ENCODE peak calls at places on chromosomes 1 and 21, in six cellular contexts. One of them, this sample, is unnamed. For H3K4me1 and H3K27me3, the result is how much of the 10 kb centered on the place peaks cover.

GRCh38 chr1:19665456-19666138 is 922 bp downstream of the HTR6 start:
- DNase-seq in lung: no peak
- DNase-seq in hepatocyte: no peak
- DNase-seq in heart right ventricle: no peak
- DNase-seq in neural progenitor cell: peak
- DNase-seq in suprapubic skin: no peak
- DNase-seq in this sample: no peak

GRCh38 chr1:107244734-107245495 is 104.1 kb downstream of the NTNG1 start:
- DNase-seq in lung: no peak
- DNase-seq in hepatocyte: no peak
- DNase-seq in heart right ventricle: no peak
- DNase-seq in neural progenitor cell: no peak
- DNase-seq in suprapubic skin: no peak
- DNase-seq in this sample: no peak

GRCh38 chr1:115428262-115428661 is 90.2 kb upstream of the NGF start:
- DNase-seq in lung: no peak
- DNase-seq in hepatocyte: no peak
- DNase-seq in heart right ventricle: no peak
- DNase-seq in neural progenitor cell: no peak
- DNase-seq in suprapubic skin: no peak
- DNase-seq in this sample: no peak

GRCh38 chr1:62321438-62321837 is 2.2 kb upstream of the KANK4 start:
- DNase-seq in lung: no peak
- DNase-seq in hepatocyte: peak
- DNase-seq in heart right ventricle: no peak
- DNase-seq in neural progenitor cell: no peak
- DNase-seq in suprapubic skin: no peak
- DNase-seq in this sample: no peak

GRCh38 chr1:227774721-227775665 is 39.8 kb downstream of the SNAP47 start:
- DNase-seq in lung: no peak
- DNase-seq in hepatocyte: no peak
- DNase-seq in heart right ventricle: no peak
- DNase-seq in neural progenitor cell: no peak
- DNase-seq in suprapubic skin: no peak
- DNase-seq in this sample: no peak

GRCh38 chr21:32073593-32073992 is 200.8 kb downstream of the HUNK start:
- DNase-seq in lung: no peak
- DNase-seq in hepatocyte: no peak
- DNase-seq in heart right ventricle: no peak
- DNase-seq in neural progenitor cell: no peak
- DNase-seq in suprapubic skin: no peak
- DNase-seq in this sample: no peak

GRCh38 chr1:220278991-220279390 is 6.7 kb upstream of the RAB3GAP2 start:
- DNase-seq in lung: no peak
- DNase-seq in hepatocyte: no peak
- DNase-seq in heart right ventricle: no peak
- DNase-seq in neural progenitor cell: no peak
- DNase-seq in suprapubic skin: no peak
- DNase-seq in this sample: no peak

GRCh38 chr1:155286544-155286943 is 9.3 kb downstream of the HCN3 start:
- DNase-seq in lung: no peak
- DNase-seq in hepatocyte: no peak
- DNase-seq in heart right ventricle: no peak
- DNase-seq in neural progenitor cell: no peak
- DNase-seq in suprapubic skin: no peak
- DNase-seq in this sample: no peak

GRCh38 chr1:164659621-164660414 is 100.8 kb downstream of the PBX1 start:
- DNase-seq in lung: peak
- DNase-seq in hepatocyte: peak
- DNase-seq in heart right ventricle: no peak
- DNase-seq in neural progenitor cell: no peak
- DNase-seq in suprapubic skin: no peak
- DNase-seq in this sample: no peak

GRCh38 chr1:104092698-104093097 is 343.0 kb downstream of the AMY1C start:
- DNase-seq in lung: no peak
- DNase-seq in hepatocyte: no peak
- DNase-seq in heart right ventricle: no peak
- DNase-seq in neural progenitor cell: no peak
- DNase-seq in suprapubic skin: no peak
- DNase-seq in this sample: no peak

GRCh38 chr1:218588555-218589172 is 243.5 kb downstream of the TGFB2 start:
- DNase-seq in lung: no peak
- DNase-seq in hepatocyte: no peak
- DNase-seq in heart right ventricle: no peak
- DNase-seq in neural progenitor cell: no peak
- DNase-seq in suprapubic skin: no peak
- DNase-seq in this sample: no peak

GRCh38 chr1:15153842-15154479 is 414 bp downstream of the TMEM51 start:
- DNase-seq in lung: peak
- DNase-seq in hepatocyte: peak
- DNase-seq in heart right ventricle: peak
- DNase-seq in neural progenitor cell: peak
- DNase-seq in suprapubic skin: no peak
- DNase-seq in this sample: no peak

GRCh38 chr1:216742625-216743024 is 19.4 kb upstream of the ESRRG start:
- DNase-seq in lung: no peak
- DNase-seq in hepatocyte: no peak
- DNase-seq in heart right ventricle: no peak
- DNase-seq in neural progenitor cell: peak
- DNase-seq in suprapubic skin: no peak
- DNase-seq in this sample: no peak

GRCh38 chr1:18480315-18481189 is at the start of gene KLHDC7A:
- DNase-seq in lung: peak
- DNase-seq in hepatocyte: peak
- DNase-seq in heart right ventricle: no peak
- DNase-seq in neural progenitor cell: peak
- DNase-seq in suprapubic skin: peak
- DNase-seq in this sample: no peak

GRCh38 chr1:66563094-66563800 is 29.3 kb downstream of the SGIP1 start:
- DNase-seq in lung: no peak
- DNase-seq in hepatocyte: peak
- DNase-seq in heart right ventricle: peak
- DNase-seq in neural progenitor cell: no peak
- DNase-seq in suprapubic skin: no peak
- DNase-seq in this sample: no peak

GRCh38 chr1:179926494-179927205 is 28.0 kb upstream of the CEP350 start:
- DNase-seq in lung: no peak
- DNase-seq in hepatocyte: peak
- DNase-seq in heart right ventricle: no peak
- DNase-seq in neural progenitor cell: no peak
- DNase-seq in suprapubic skin: no peak
- DNase-seq in this sample: no peak

GRCh38 chr1:11335417-11336070 is 62.5 kb downstream of the UBIAD1 start:
- DNase-seq in lung: no peak
- DNase-seq in hepatocyte: no peak
- DNase-seq in heart right ventricle: no peak
- DNase-seq in neural progenitor cell: no peak
- DNase-seq in suprapubic skin: no peak
- DNase-seq in this sample: no peak

GRCh38 chr1:111488669-111489068 is 14.8 kb downstream of the ADORA3 start:
- DNase-seq in lung: no peak
- DNase-seq in hepatocyte: no peak
- DNase-seq in heart right ventricle: no peak
- DNase-seq in neural progenitor cell: no peak
- DNase-seq in suprapubic skin: no peak
- DNase-seq in this sample: no peak

DNA sequence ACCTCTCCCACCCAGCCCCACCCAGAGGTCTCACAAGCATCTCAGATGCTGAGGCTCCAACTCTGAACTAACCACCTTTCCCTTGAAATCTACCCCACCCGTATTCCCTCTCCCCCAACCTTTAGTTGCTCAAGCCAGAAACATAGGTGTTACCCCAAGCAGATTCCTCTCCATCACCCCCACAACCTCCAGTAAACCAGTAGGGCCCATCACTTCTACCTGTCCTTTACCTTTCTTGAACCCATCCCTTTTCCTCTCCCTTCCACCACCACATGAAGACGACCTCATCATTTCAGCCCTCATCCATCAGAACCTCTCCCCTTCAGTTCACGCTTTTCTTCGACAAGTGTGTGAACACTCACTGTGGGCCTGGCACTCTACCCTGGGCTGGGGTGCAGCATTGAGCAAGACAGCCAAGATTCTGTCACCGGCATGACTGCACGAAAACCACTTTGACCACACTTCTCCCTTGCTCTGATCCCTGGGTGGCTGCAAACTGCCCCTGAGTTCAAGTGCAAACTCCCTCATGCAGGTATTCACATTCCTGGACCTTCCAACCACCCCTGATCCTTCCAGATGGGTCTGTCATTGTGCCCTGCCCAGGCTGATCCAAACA is 65.5 kb upstream of the LAPTM5 start:
- DNase-seq in lung: no peak
- DNase-seq in hepatocyte: no peak
- DNase-seq in heart right ventricle: no peak
- DNase-seq in neural progenitor cell: no peak
- DNase-seq in suprapubic skin: no peak
- DNase-seq in this sample: no peak
- H3K4me3 ChIP-seq in lung: no peak
- H3K4me3 ChIP-seq in hepatocyte: no peak
- H3K4me3 ChIP-seq in heart right ventricle: no peak
- H3K4me3 ChIP-seq in neural progenitor cell: no peak
- H3K4me3 ChIP-seq in suprapubic skin: no peak
- H3K4me3 ChIP-seq in this sample: no peak

GRCh38 chr1:24763671-24764070 is 18.4 kb downstream of the CLIC4 start:
- DNase-seq in lung: no peak
- DNase-seq in hepatocyte: no peak
- DNase-seq in heart right ventricle: no peak
- DNase-seq in neural progenitor cell: no peak
- DNase-seq in suprapubic skin: no peak
- DNase-seq in this sample: no peak

GRCh38 chr1:24764439-24764838 is 19.2 kb downstream of the CLIC4 start:
- DNase-seq in lung: no peak
- DNase-seq in hepatocyte: no peak
- DNase-seq in heart right ventricle: no peak
- DNase-seq in neural progenitor cell: no peak
- DNase-seq in suprapubic skin: no peak
- DNase-seq in this sample: no peak

GRCh38 chr1:24767351-24767750 is 22.1 kb downstream of the CLIC4 start:
- DNase-seq in lung: no peak
- DNase-seq in hepatocyte: peak
- DNase-seq in heart right ventricle: no peak
- DNase-seq in neural progenitor cell: no peak
- DNase-seq in suprapubic skin: no peak
- DNase-seq in this sample: no peak

GRCh38 chr1:24765308-24765988 is 20.2 kb downstream of the CLIC4 start:
- DNase-seq in lung: no peak
- DNase-seq in hepatocyte: no peak
- DNase-seq in heart right ventricle: no peak
- DNase-seq in neural progenitor cell: no peak
- DNase-seq in suprapubic skin: no peak
- DNase-seq in this sample: no peak

DNA sequence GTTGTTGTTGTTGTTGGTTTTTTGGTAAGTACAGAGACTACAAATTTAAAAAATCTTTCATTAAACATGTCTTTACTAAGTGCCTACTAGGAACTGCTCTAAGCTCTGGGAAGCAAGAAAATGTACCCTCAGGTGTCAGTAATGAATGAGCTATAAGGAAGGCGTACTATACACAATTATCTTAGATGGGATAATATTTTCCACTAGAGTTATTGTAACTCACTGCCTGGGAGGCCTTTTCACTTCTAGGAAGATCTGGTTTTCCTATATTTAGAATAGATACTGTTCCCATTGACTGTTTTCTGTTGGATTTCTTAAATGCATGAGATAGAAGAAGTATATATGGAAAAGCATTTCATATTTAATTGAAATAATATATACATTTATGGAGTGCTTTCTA is 19.6 kb downstream of the CLIC4 start:
- DNase-seq in lung: no peak
- DNase-seq in hepatocyte: no peak
- DNase-seq in heart right ventricle: no peak
- DNase-seq in neural progenitor cell: no peak
- DNase-seq in suprapubic skin: no peak
- DNase-seq in this sample: no peak
- H3K4me1 ChIP-seq in lung: under half
- H3K4me1 ChIP-seq in hepatocyte: under half
- H3K4me1 ChIP-seq in heart right ventricle: half or more
- H3K4me1 ChIP-seq in neural progenitor cell: under half
- H3K4me1 ChIP-seq in suprapubic skin: under half
- H3K4me1 ChIP-seq in this sample: under half

GRCh38 chr1:156437054-156437453 is 63.5 kb downstream of the MEF2D start:
- DNase-seq in lung: no peak
- DNase-seq in hepatocyte: no peak
- DNase-seq in heart right ventricle: no peak
- DNase-seq in neural progenitor cell: no peak
- DNase-seq in suprapubic skin: no peak
- DNase-seq in this sample: no peak
- H3K27me3 ChIP-seq in lung: under half
- H3K27me3 ChIP-seq in hepatocyte: half or more
- H3K27me3 ChIP-seq in heart right ventricle: half or more
- H3K27me3 ChIP-seq in neural progenitor cell: half or more
- H3K27me3 ChIP-seq in suprapubic skin: half or more
- H3K27me3 ChIP-seq in this sample: half or more

GRCh38 chr1:71784989-71785388 is 497.4 kb downstream of the NEGR1 start:
- DNase-seq in lung: no peak
- DNase-seq in hepatocyte: no peak
- DNase-seq in heart right ventricle: no peak
- DNase-seq in neural progenitor cell: no peak
- DNase-seq in suprapubic skin: no peak
- DNase-seq in this sample: no peak

GRCh38 chr1:71785470-71785869 is 496.9 kb downstream of the NEGR1 start:
- DNase-seq in lung: no peak
- DNase-seq in hepatocyte: peak
- DNase-seq in heart right ventricle: no peak
- DNase-seq in neural progenitor cell: no peak
- DNase-seq in suprapubic skin: no peak
- DNase-seq in this sample: no peak

GRCh38 chr1:71786218-71786617 is 496.1 kb downstream of the NEGR1 start:
- DNase-seq in lung: no peak
- DNase-seq in hepatocyte: no peak
- DNase-seq in heart right ventricle: no peak
- DNase-seq in neural progenitor cell: no peak
- DNase-seq in suprapubic skin: no peak
- DNase-seq in this sample: no peak

GRCh38 chr1:71787699-71788098 is 494.6 kb downstream of the NEGR1 start:
- DNase-seq in lung: no peak
- DNase-seq in hepatocyte: no peak
- DNase-seq in heart right ventricle: no peak
- DNase-seq in neural progenitor cell: no peak
- DNase-seq in suprapubic skin: no peak
- DNase-seq in this sample: no peak

DNA sequence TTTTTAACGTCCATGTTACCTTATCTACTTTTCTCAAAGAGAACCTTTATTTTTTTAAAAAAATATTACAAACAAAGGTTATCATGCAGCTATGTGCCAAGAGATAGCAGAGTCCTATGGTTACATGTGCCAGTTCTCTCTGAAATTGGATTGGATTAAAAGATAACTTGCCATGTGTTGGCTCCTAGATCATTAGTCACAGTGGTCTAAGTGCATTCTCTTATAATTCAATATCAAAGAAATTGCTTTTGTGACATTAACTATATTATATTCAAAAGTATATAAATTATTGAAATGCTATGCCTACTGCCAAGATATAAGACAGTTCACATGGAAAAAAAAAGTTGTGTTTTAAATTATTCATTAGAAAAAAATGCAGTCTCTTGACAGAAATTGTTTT is 494.2 kb downstream of the NEGR1 start:
- DNase-seq in lung: no peak
- DNase-seq in hepatocyte: no peak
- DNase-seq in heart right ventricle: no peak
- DNase-seq in neural progenitor cell: no peak
- DNase-seq in suprapubic skin: no peak
- DNase-seq in this sample: no peak
- H3K4me3 ChIP-seq in lung: no peak
- H3K4me3 ChIP-seq in hepatocyte: no peak
- H3K4me3 ChIP-seq in heart right ventricle: no peak
- H3K4me3 ChIP-seq in neural progenitor cell: no peak
- H3K4me3 ChIP-seq in suprapubic skin: no peak
- H3K4me3 ChIP-seq in this sample: no peak

GRCh38 chr1:160674415-160674814 is 27.6 kb upstream of the SLAMF1 start:
- DNase-seq in lung: no peak
- DNase-seq in hepatocyte: no peak
- DNase-seq in heart right ventricle: no peak
- DNase-seq in neural progenitor cell: no peak
- DNase-seq in suprapubic skin: no peak
- DNase-seq in this sample: no peak
- H3K4me1 ChIP-seq in lung: under half
- H3K4me1 ChIP-seq in hepatocyte: under half
- H3K4me1 ChIP-seq in heart right ventricle: under half
- H3K4me1 ChIP-seq in neural progenitor cell: under half
- H3K4me1 ChIP-seq in suprapubic skin: under half
- H3K4me1 ChIP-seq in this sample: under half